ENCODE peak calls at places on chromosomes 12 and 14, in ten cellular contexts. One of them, this sample, is unnamed.

GRCh38 chr12:114174326-114174725 is 208.2 kb upstream of the RBM19 start:
- DNase-seq in effector CD8-positive, alpha-beta T cell: no peak
- DNase-seq in K562: no peak
- DNase-seq in left ventricle myocardium superior: no peak
- DNase-seq in AG09319: no peak
- DNase-seq in T-cell: no peak
- DNase-seq in NT2/D1: no peak
- DNase-seq in SK-MEL-5: no peak
- DNase-seq in fibroblast of lung: no peak
- DNase-seq in iris pigment epithelial cell: no peak
- DNase-seq in this sample: no peak

GRCh38 chr14:68384335-68384734 is 408.5 kb downstream of the ZFP36L1 start:
- DNase-seq in effector CD8-positive, alpha-beta T cell: no peak
- DNase-seq in K562: no peak
- DNase-seq in left ventricle myocardium superior: peak; percentile 59
- DNase-seq in AG09319: no peak
- DNase-seq in T-cell: no peak
- DNase-seq in NT2/D1: no peak
- DNase-seq in SK-MEL-5: no peak
- DNase-seq in fibroblast of lung: no peak
- DNase-seq in iris pigment epithelial cell: peak; percentile 53
- DNase-seq in this sample: no peak

GRCh38 chr14:75769047-75769685 is 108.1 kb downstream of the TTLL5 start:
- DNase-seq in effector CD8-positive, alpha-beta T cell: no peak
- DNase-seq in K562: no peak
- DNase-seq in left ventricle myocardium superior: no peak
- DNase-seq in AG09319: no peak
- DNase-seq in T-cell: no peak
- DNase-seq in NT2/D1: no peak
- DNase-seq in SK-MEL-5: no peak
- DNase-seq in fibroblast of lung: peak; percentile 78
- DNase-seq in iris pigment epithelial cell: peak; percentile 55
- DNase-seq in this sample: no peak

GRCh38 chr12:116136340-116136739 is 141.2 kb downstream of the MED13L start:
- DNase-seq in effector CD8-positive, alpha-beta T cell: no peak
- DNase-seq in K562: no peak
- DNase-seq in left ventricle myocardium superior: no peak
- DNase-seq in AG09319: no peak
- DNase-seq in T-cell: no peak
- DNase-seq in NT2/D1: no peak
- DNase-seq in SK-MEL-5: no peak
- DNase-seq in fibroblast of lung: peak; percentile 93
- DNase-seq in iris pigment epithelial cell: peak; percentile 92
- DNase-seq in this sample: no peak

GRCh38 chr12:121214171-121214777 is 4.3 kb downstream of the P2RX4 start:
- DNase-seq in effector CD8-positive, alpha-beta T cell: no peak
- DNase-seq in K562: no peak
- DNase-seq in left ventricle myocardium superior: no peak
- DNase-seq in AG09319: no peak
- DNase-seq in T-cell: no peak
- DNase-seq in NT2/D1: no peak
- DNase-seq in SK-MEL-5: peak; percentile 94
- DNase-seq in fibroblast of lung: peak; percentile 78
- DNase-seq in iris pigment epithelial cell: peak; percentile 91
- DNase-seq in this sample: no peak

GRCh38 chr14:71290960-71291466 is 383.8 kb downstream of the PCNX1 start:
- DNase-seq in effector CD8-positive, alpha-beta T cell: no peak
- DNase-seq in K562: no peak
- DNase-seq in left ventricle myocardium superior: no peak
- DNase-seq in AG09319: peak; percentile 7
- DNase-seq in T-cell: no peak
- DNase-seq in NT2/D1: no peak
- DNase-seq in SK-MEL-5: no peak
- DNase-seq in fibroblast of lung: peak; percentile 93
- DNase-seq in iris pigment epithelial cell: peak; percentile 86
- DNase-seq in this sample: no peak

GRCh38 chr14:105240811-105241576 is 7.3 kb upstream of the BTBD6 start:
- DNase-seq in effector CD8-positive, alpha-beta T cell: no peak
- DNase-seq in K562: no peak
- DNase-seq in left ventricle myocardium superior: peak; percentile 18
- DNase-seq in AG09319: no peak
- DNase-seq in T-cell: no peak
- DNase-seq in NT2/D1: no peak
- DNase-seq in SK-MEL-5: no peak
- DNase-seq in fibroblast of lung: no peak
- DNase-seq in iris pigment epithelial cell: no peak
- DNase-seq in this sample: no peak

GRCh38 chr14:77707724-77708408 is at the start of the genes ALKBH1 and SLIRP:
- DNase-seq in effector CD8-positive, alpha-beta T cell: peak; percentile 81
- DNase-seq in K562: peak; percentile 64
- DNase-seq in left ventricle myocardium superior: peak; percentile 90
- DNase-seq in AG09319: no peak
- DNase-seq in T-cell: peak; percentile 87
- DNase-seq in NT2/D1: peak; percentile 52
- DNase-seq in SK-MEL-5: peak; percentile 86
- DNase-seq in fibroblast of lung: peak; percentile 72
- DNase-seq in iris pigment epithelial cell: peak; percentile 82
- DNase-seq in this sample: peak; percentile 91

GRCh38 chr14:55102141-55102547 is 26.9 kb upstream of the LGALS3 start:
- DNase-seq in effector CD8-positive, alpha-beta T cell: no peak
- DNase-seq in K562: no peak
- DNase-seq in left ventricle myocardium superior: peak; percentile 81
- DNase-seq in AG09319: peak; percentile 100
- DNase-seq in T-cell: peak; percentile 34
- DNase-seq in NT2/D1: peak; percentile 8
- DNase-seq in SK-MEL-5: peak; percentile 96
- DNase-seq in fibroblast of lung: peak; percentile 98
- DNase-seq in iris pigment epithelial cell: peak; percentile 97
- DNase-seq in this sample: no peak

GRCh38 chr14:76181546-76181945 is 29.8 kb downstream of the GPATCH2L start:
- DNase-seq in effector CD8-positive, alpha-beta T cell: no peak
- DNase-seq in K562: peak; percentile 15
- DNase-seq in left ventricle myocardium superior: no peak
- DNase-seq in AG09319: no peak
- DNase-seq in T-cell: no peak
- DNase-seq in NT2/D1: no peak
- DNase-seq in SK-MEL-5: peak; percentile 36
- DNase-seq in fibroblast of lung: no peak
- DNase-seq in iris pigment epithelial cell: peak; percentile 24
- DNase-seq in this sample: no peak

GRCh38 chr12:43931187-43931586 is 95.3 kb downstream of the TMEM117 start:
- DNase-seq in effector CD8-positive, alpha-beta T cell: no peak
- DNase-seq in K562: no peak
- DNase-seq in left ventricle myocardium superior: no peak
- DNase-seq in AG09319: no peak
- DNase-seq in T-cell: no peak
- DNase-seq in NT2/D1: no peak
- DNase-seq in SK-MEL-5: no peak
- DNase-seq in fibroblast of lung: no peak
- DNase-seq in iris pigment epithelial cell: no peak
- DNase-seq in this sample: no peak

GRCh38 chr12:117105902-117106301 is 6.7 kb upstream of the TESC start:
- DNase-seq in effector CD8-positive, alpha-beta T cell: no peak
- DNase-seq in K562: no peak
- DNase-seq in left ventricle myocardium superior: no peak
- DNase-seq in AG09319: no peak
- DNase-seq in T-cell: peak; percentile 40
- DNase-seq in NT2/D1: no peak
- DNase-seq in SK-MEL-5: no peak
- DNase-seq in fibroblast of lung: no peak
- DNase-seq in iris pigment epithelial cell: no peak
- DNase-seq in this sample: no peak

GRCh38 chr14:80049055-80049454 is 162.2 kb downstream of the DIO2 start:
- DNase-seq in effector CD8-positive, alpha-beta T cell: no peak
- DNase-seq in K562: no peak
- DNase-seq in left ventricle myocardium superior: no peak
- DNase-seq in AG09319: no peak
- DNase-seq in T-cell: no peak
- DNase-seq in NT2/D1: no peak
- DNase-seq in SK-MEL-5: no peak
- DNase-seq in fibroblast of lung: peak; percentile 19
- DNase-seq in iris pigment epithelial cell: no peak
- DNase-seq in this sample: no peak

GRCh38 chr14:90406384-90406798 is 9.6 kb downstream of the CALM1 start:
- DNase-seq in effector CD8-positive, alpha-beta T cell: no peak
- DNase-seq in K562: no peak
- DNase-seq in left ventricle myocardium superior: no peak
- DNase-seq in AG09319: no peak
- DNase-seq in T-cell: no peak
- DNase-seq in NT2/D1: no peak
- DNase-seq in SK-MEL-5: no peak
- DNase-seq in fibroblast of lung: no peak
- DNase-seq in iris pigment epithelial cell: no peak
- DNase-seq in this sample: no peak

GRCh38 chr14:90853116-90853515 is 36.9 kb upstream of the TTC7B start:
- DNase-seq in effector CD8-positive, alpha-beta T cell: no peak
- DNase-seq in K562: no peak
- DNase-seq in left ventricle myocardium superior: no peak
- DNase-seq in AG09319: no peak
- DNase-seq in T-cell: no peak
- DNase-seq in NT2/D1: no peak
- DNase-seq in SK-MEL-5: no peak
- DNase-seq in fibroblast of lung: no peak
- DNase-seq in iris pigment epithelial cell: no peak
- DNase-seq in this sample: no peak

GRCh38 chr12:80162177-80162576 is 62.8 kb downstream of the OTOGL start:
- DNase-seq in effector CD8-positive, alpha-beta T cell: no peak
- DNase-seq in K562: no peak
- DNase-seq in left ventricle myocardium superior: no peak
- DNase-seq in AG09319: no peak
- DNase-seq in T-cell: no peak
- DNase-seq in NT2/D1: no peak
- DNase-seq in SK-MEL-5: no peak
- DNase-seq in fibroblast of lung: no peak
- DNase-seq in iris pigment epithelial cell: no peak
- DNase-seq in this sample: no peak

GRCh38 chr14:105207460-105207901 is 26.4 kb upstream of the NUDT14 start:
- DNase-seq in effector CD8-positive, alpha-beta T cell: no peak
- DNase-seq in K562: no peak
- DNase-seq in left ventricle myocardium superior: peak; percentile 79
- DNase-seq in AG09319: no peak
- DNase-seq in T-cell: no peak
- DNase-seq in NT2/D1: no peak
- DNase-seq in SK-MEL-5: no peak
- DNase-seq in fibroblast of lung: no peak
- DNase-seq in iris pigment epithelial cell: no peak
- DNase-seq in this sample: peak; percentile 53

GRCh38 chr12:82687020-82687951 is 580 bp downstream of the TMTC2 start:
- DNase-seq in effector CD8-positive, alpha-beta T cell: peak; percentile 31
- DNase-seq in K562: no peak
- DNase-seq in left ventricle myocardium superior: peak; percentile 53
- DNase-seq in AG09319: no peak
- DNase-seq in T-cell: peak; percentile 53
- DNase-seq in NT2/D1: peak; percentile 50
- DNase-seq in SK-MEL-5: peak; percentile 29
- DNase-seq in fibroblast of lung: peak; percentile 36
- DNase-seq in iris pigment epithelial cell: peak; percentile 54
- DNase-seq in this sample: peak; percentile 31

GRCh38 chr14:92294506-92294905 is 28.5 kb upstream of the SLC24A4 start:
- DNase-seq in effector CD8-positive, alpha-beta T cell: no peak
- DNase-seq in K562: peak; percentile 23
- DNase-seq in left ventricle myocardium superior: no peak
- DNase-seq in AG09319: no peak
- DNase-seq in T-cell: no peak
- DNase-seq in NT2/D1: no peak
- DNase-seq in SK-MEL-5: no peak
- DNase-seq in fibroblast of lung: no peak
- DNase-seq in iris pigment epithelial cell: no peak
- DNase-seq in this sample: no peak

GRCh38 chr12:80632835-80633234 is 74.6 kb upstream of the MYF6 start:
- DNase-seq in effector CD8-positive, alpha-beta T cell: no peak
- DNase-seq in K562: no peak
- DNase-seq in left ventricle myocardium superior: no peak
- DNase-seq in AG09319: no peak
- DNase-seq in T-cell: no peak
- DNase-seq in NT2/D1: peak; percentile 61
- DNase-seq in SK-MEL-5: peak; percentile 70
- DNase-seq in fibroblast of lung: no peak
- DNase-seq in iris pigment epithelial cell: no peak
- DNase-seq in this sample: peak; percentile 33

GRCh38 chr12:122722347-122722746 is 5.7 kb upstream of the HCAR3 start:
- DNase-seq in effector CD8-positive, alpha-beta T cell: no peak
- DNase-seq in K562: no peak
- DNase-seq in left ventricle myocardium superior: no peak
- DNase-seq in AG09319: no peak
- DNase-seq in T-cell: no peak
- DNase-seq in NT2/D1: no peak
- DNase-seq in SK-MEL-5: no peak
- DNase-seq in fibroblast of lung: no peak
- DNase-seq in iris pigment epithelial cell: no peak
- DNase-seq in this sample: no peak

GRCh38 chr12:123889000-123889399 is 83.6 kb downstream of the CCDC92 start:
- DNase-seq in effector CD8-positive, alpha-beta T cell: no peak
- DNase-seq in K562: no peak
- DNase-seq in left ventricle myocardium superior: no peak
- DNase-seq in AG09319: peak; percentile 10
- DNase-seq in T-cell: no peak
- DNase-seq in NT2/D1: no peak
- DNase-seq in SK-MEL-5: no peak
- DNase-seq in fibroblast of lung: no peak
- DNase-seq in iris pigment epithelial cell: no peak
- DNase-seq in this sample: no peak

GRCh38 chr12:65200007-65200665 is 30.8 kb downstream of the LEMD3 start:
- DNase-seq in effector CD8-positive, alpha-beta T cell: no peak
- DNase-seq in K562: no peak
- DNase-seq in left ventricle myocardium superior: no peak
- DNase-seq in AG09319: no peak
- DNase-seq in T-cell: no peak
- DNase-seq in NT2/D1: no peak
- DNase-seq in SK-MEL-5: no peak
- DNase-seq in fibroblast of lung: peak; percentile 66
- DNase-seq in iris pigment epithelial cell: peak; percentile 52
- DNase-seq in this sample: no peak

GRCh38 chr12:112112423-112113132 is 4.0 kb upstream of the NAA25 start:
- DNase-seq in effector CD8-positive, alpha-beta T cell: no peak
- DNase-seq in K562: no peak
- DNase-seq in left ventricle myocardium superior: no peak
- DNase-seq in AG09319: no peak
- DNase-seq in T-cell: no peak
- DNase-seq in NT2/D1: no peak
- DNase-seq in SK-MEL-5: no peak
- DNase-seq in fibroblast of lung: no peak
- DNase-seq in iris pigment epithelial cell: no peak
- DNase-seq in this sample: no peak

GRCh38 chr12:108825205-108825950 is 32.0 kb downstream of the SSH1 start:
- DNase-seq in effector CD8-positive, alpha-beta T cell: no peak
- DNase-seq in K562: no peak
- DNase-seq in left ventricle myocardium superior: no peak
- DNase-seq in AG09319: no peak
- DNase-seq in T-cell: no peak
- DNase-seq in NT2/D1: no peak
- DNase-seq in SK-MEL-5: peak; percentile 65
- DNase-seq in fibroblast of lung: peak; percentile 79
- DNase-seq in iris pigment epithelial cell: peak; percentile 78
- DNase-seq in this sample: no peak

GRCh38 chr12:54459355-54459754 is 14.0 kb downstream of the GTSF1 start:
- DNase-seq in effector CD8-positive, alpha-beta T cell: no peak
- DNase-seq in K562: no peak
- DNase-seq in left ventricle myocardium superior: no peak
- DNase-seq in AG09319: no peak
- DNase-seq in T-cell: no peak
- DNase-seq in NT2/D1: no peak
- DNase-seq in SK-MEL-5: no peak
- DNase-seq in fibroblast of lung: no peak
- DNase-seq in iris pigment epithelial cell: peak; percentile 43
- DNase-seq in this sample: no peak

GRCh38 chr12:63997198-63997597 is 152.7 kb downstream of the SRGAP1 start:
- DNase-seq in effector CD8-positive, alpha-beta T cell: no peak
- DNase-seq in K562: no peak
- DNase-seq in left ventricle myocardium superior: no peak
- DNase-seq in AG09319: no peak
- DNase-seq in T-cell: no peak
- DNase-seq in NT2/D1: no peak
- DNase-seq in SK-MEL-5: no peak
- DNase-seq in fibroblast of lung: no peak
- DNase-seq in iris pigment epithelial cell: peak; percentile 50
- DNase-seq in this sample: no peak

GRCh38 chr14:25122843-25123242 is 72.9 kb upstream of the STXBP6 start:
- DNase-seq in effector CD8-positive, alpha-beta T cell: no peak
- DNase-seq in K562: no peak
- DNase-seq in left ventricle myocardium superior: no peak
- DNase-seq in AG09319: no peak
- DNase-seq in T-cell: no peak
- DNase-seq in NT2/D1: no peak
- DNase-seq in SK-MEL-5: no peak
- DNase-seq in fibroblast of lung: no peak
- DNase-seq in iris pigment epithelial cell: no peak
- DNase-seq in this sample: no peak

This sample was measured in HEK293T.